ENCODE peak calls at places on chromosome 20, in seven cellular contexts. D, O, U, V, P, J and W are unnamed samples.

GRCh38 chr20:59221049-59221748 is 57.6 kb downstream of the ZNF831 start:
- DNase-seq in D (no peak), O (no peak), U (no peak), V (no peak), P (no peak), J (no peak), W (no peak)

GRCh38 chr20:61253640-61254511 is 1.8 kb downstream of the CDH4 start:
- DNase-seq in D (peak; percentile 16), O (peak; percentile 23), U (no peak), V (peak; percentile 37), P (peak; percentile 63), J (no peak), W (no peak)

GRCh38 chr20:35273449-35274171 is 4.3 kb downstream of the MMP24OS start:
- DNase-seq in D (no peak), O (no peak), U (peak; percentile 28), V (no peak), P (no peak), J (no peak), W (no peak)

GRCh38 chr20:12466915-12467314 is 541.9 kb upstream of the SPTLC3 start:
- DNase-seq in D (no peak), O (no peak), U (no peak), V (no peak), P (no peak), J (no peak), W (no peak)

GRCh38 chr20:8423482-8423881 is 291.4 kb downstream of the PLCB1 start:
- DNase-seq in D (no peak), O (no peak), U (no peak), V (no peak), P (no peak), J (no peak), W (no peak)

GRCh38 chr20:32447136-32448027 is 89.3 kb downstream of the ASXL1 start:
- DNase-seq in D (no peak), O (no peak), U (no peak), V (no peak), P (no peak), J (peak; percentile 71), W (no peak)

GRCh38 chr20:13736792-13737191 is 47.9 kb downstream of the ESF1 start:
- DNase-seq in D (peak; percentile 88), O (no peak), U (no peak), V (no peak), P (no peak), J (no peak), W (no peak)

GRCh38 chr20:3786126-3786484 is 435 bp downstream of the CENPB start:
- DNase-seq in D (peak; percentile 64), O (peak; percentile 52), U (no peak), V (peak; percentile 64), P (peak; percentile 73), J (peak; percentile 83), W (no peak)

GRCh38 chr20:41098703-41099250 is 38.6 kb upstream of the PLCG1 start:
- DNase-seq in D (peak; percentile 89), O (no peak), U (no peak), V (no peak), P (peak; percentile 35), J (no peak), W (no peak)

GRCh38 chr20:51635680-51636079 is 93.2 kb upstream of the NFATC2 start:
- DNase-seq in D (no peak), O (no peak), U (no peak), V (no peak), P (no peak), J (no peak), W (no peak)

GRCh38 chr20:62891111-62891510 is 29.5 kb upstream of the TCFL5 start:
- DNase-seq in D (no peak), O (no peak), U (no peak), V (peak; percentile 57), P (no peak), J (no peak), W (no peak)

GRCh38 chr20:3223937-3224680 is 14.8 kb downstream of the ITPA start:
- DNase-seq in D (no peak), O (no peak), U (no peak), V (no peak), P (no peak), J (no peak), W (no peak)

GRCh38 chr20:32472581-32473207 is 112.4 kb downstream of the NOL4L start:
- DNase-seq in D (no peak), O (no peak), U (no peak), V (no peak), P (no peak), J (no peak), W (no peak)

GRCh38 chr20:37649017-37649416 is 44.8 kb upstream of the CTNNBL1 start:
- DNase-seq in D (no peak), O (no peak), U (no peak), V (no peak), P (no peak), J (no peak), W (no peak)

DNA sequence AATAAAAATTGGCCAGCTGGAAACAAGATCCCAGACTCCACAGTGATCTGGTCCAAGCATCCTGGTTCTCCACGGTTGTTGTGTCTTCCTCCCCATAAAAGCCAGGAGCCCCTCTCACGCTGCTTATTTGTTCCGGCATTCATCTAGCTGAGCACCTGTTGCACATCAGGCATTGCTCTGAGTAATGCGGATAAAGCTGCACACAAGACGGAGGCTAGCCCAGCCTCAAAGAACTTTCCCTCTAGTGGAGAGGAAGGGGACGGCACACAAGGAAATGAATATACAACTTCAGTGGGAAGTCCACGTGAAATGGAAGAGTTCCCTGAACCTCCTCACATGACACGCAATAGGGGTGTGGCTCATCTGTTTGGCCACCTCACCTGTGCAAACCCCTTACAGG is 30.3 kb upstream of the NXT1 start:
- DNase-seq in D (peak; percentile 25), O (no peak), U (no peak), V (no peak), P (peak; percentile 24), J (no peak), W (no peak)
- TF ChIP-seq CTCF in D (peak; percentile 69), O (peak; percentile 31), U (peak; percentile 21), V (peak; percentile 50), P (peak; percentile 57), J (no peak), W (peak; percentile 67)

GRCh38 chr20:1299522-1299921 is 29.4 kb downstream of the SDCBP2 start:
- DNase-seq in D (no peak), O (no peak), U (no peak), V (no peak), P (peak; percentile 67), J (no peak), W (no peak)
- TF ChIP-seq CTCF in D (peak; percentile 23), O (no peak), U (no peak), V (peak; percentile 20), P (peak; percentile 25), J (no peak), W (peak; percentile 54)

DNA sequence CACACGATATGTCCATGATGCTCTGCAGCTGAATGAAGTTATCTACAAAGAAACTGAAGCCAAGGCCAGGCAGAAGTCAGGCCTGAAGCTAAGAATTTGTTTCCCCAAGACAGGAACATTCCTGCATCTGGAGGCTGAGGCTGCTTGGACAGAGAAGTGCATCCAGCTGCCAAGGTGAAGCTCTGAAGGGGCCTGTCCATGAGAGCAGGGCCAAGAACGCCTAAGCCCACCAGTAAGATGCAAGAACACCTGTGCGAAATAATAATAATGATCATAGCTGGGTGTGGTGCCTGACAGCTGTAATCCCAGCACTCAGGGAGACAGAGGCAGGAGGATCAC is 37.7 kb upstream of the B4GALT5 start:
- DNase-seq in D (no peak), O (no peak), U (no peak), V (no peak), P (no peak), J (no peak), W (no peak)
- TF ChIP-seq CTCF in D (no peak), O (no peak), U (no peak), V (no peak), P (no peak), J (no peak), W (no peak)

DNA sequence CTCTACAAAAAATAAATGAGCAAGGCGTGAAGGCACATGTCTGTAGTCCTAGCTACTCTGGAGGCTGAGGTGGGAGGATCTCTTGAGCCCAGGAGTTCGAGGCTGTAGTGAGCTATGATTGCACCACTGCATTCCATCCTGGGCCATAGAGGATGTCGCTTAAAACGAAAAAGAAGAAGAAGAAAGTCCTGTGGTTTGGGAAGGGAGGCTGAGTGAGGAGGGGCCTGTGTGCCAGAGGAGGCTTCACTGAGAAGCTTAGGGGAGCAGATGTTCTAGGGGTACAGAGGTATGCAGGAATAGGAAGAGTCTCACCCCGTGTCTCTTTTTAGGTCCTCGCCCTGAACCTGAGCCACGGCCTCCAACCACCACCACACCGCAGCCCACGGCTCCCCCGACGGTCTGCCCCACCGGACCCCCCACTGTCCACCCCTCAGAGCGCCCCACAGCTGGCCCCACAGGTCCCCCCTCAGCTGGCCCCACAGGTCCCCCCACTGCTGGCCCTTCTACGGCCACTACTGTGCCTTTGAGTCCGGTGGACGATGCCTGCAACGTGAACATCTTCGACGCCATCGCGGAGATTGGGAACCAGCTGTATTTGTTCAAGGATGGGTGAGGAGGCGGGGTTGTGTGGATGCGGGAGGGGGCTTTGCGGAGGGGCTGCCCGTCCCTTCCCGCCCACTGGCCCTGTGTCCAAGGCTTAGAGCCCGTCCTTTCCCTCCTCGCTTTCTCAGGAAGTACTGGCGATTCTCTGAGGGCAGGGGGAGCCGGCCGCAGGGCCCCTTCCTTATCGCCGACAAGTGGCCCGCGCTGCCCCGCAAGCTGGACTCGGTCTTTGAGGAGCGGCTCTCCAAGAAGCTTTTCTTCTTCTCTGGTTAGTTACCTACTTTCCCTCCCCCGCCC is 4.5 kb downstream of the MMP9 start:
- DNase-seq in D (no peak), O (no peak), U (no peak), V (no peak), P (peak; percentile 46), J (no peak), W (no peak)
- TF ChIP-seq CTCF in D (no peak), O (no peak), U (no peak), V (no peak), P (no peak), J (no peak), W (no peak)

GRCh38 chr20:22802296-22802695 is 217.9 kb upstream of the FOXA2 start:
- DNase-seq in D (no peak), O (no peak), U (no peak), V (no peak), P (no peak), J (no peak), W (no peak)
- TF ChIP-seq CTCF in D (no peak), O (peak; percentile 16), U (no peak), V (no peak), P (no peak), J (no peak), W (no peak)